ENCODE peak calls at places on chromosomes 16 and 17, in nine cellular contexts. B is lower leg skin; A is AG04449; F is esophagus squamous epithelium; U is PC-3; M is glutamatergic neuron; P is OCI-LY7; Y is psoas muscle; H is CD4-positive, alpha-beta T cell. V is an unnamed sample.

GRCh38 chr16:10678655-10679054 is 16.1 kb downstream of the TEKT5 start:
- DNase-seq in B (peak), A (no peak), F (no peak), U (no peak), M (no peak), P (no peak), Y (no peak), H (no peak), V (no peak)

GRCh38 chr17:231966-232807 is 50.7 kb upstream of the DOC2B start:
- DNase-seq in B (peak), A (no peak), F (no peak), U (no peak), M (no peak), P (peak), Y (no peak), H (no peak), V (no peak)

GRCh38 chr16:57480127-57480753 is 6.1 kb downstream of the DOK4 start:
- DNase-seq in B (no peak), A (no peak), F (no peak), U (no peak), M (no peak), P (no peak), Y (peak), H (no peak), V (no peak)

GRCh38 chr17:7323731-7324437 is 5.3 kb downstream of the NEURL4 start:
- DNase-seq in B (no peak), A (no peak), F (no peak), U (peak), M (peak), P (peak), Y (peak), H (peak), V (no peak)

GRCh38 chr17:82213251-82214011 is 789 bp upstream of the CCDC57 start:
- DNase-seq in B (no peak), A (peak), F (no peak), U (peak), M (peak), P (no peak), Y (peak), H (no peak), V (peak)

GRCh38 chr17:45339646-45340605 is 23.1 kb upstream of the MAP3K14 start:
- DNase-seq in B (peak), A (no peak), F (no peak), U (no peak), M (no peak), P (no peak), Y (no peak), H (no peak), V (no peak)

GRCh38 chr16:82793550-82794244 is 166.9 kb downstream of the CDH13 start:
- DNase-seq in B (peak), A (no peak), F (no peak), U (no peak), M (no peak), P (no peak), Y (no peak), H (no peak), V (no peak)

GRCh38 chr16:87484487-87485331 is 8.1 kb downstream of the ZCCHC14 start:
- DNase-seq in B (no peak), A (no peak), F (no peak), U (no peak), M (no peak), P (no peak), Y (no peak), H (no peak), V (no peak)

GRCh38 chr17:7101531-7101930 is 13.1 kb downstream of the ASGR2 start:
- DNase-seq in B (peak), A (no peak), F (no peak), U (no peak), M (no peak), P (no peak), Y (no peak), H (no peak), V (no peak)

GRCh38 chr17:64183815-64184397 is 54.0 kb upstream of the ERN1 start:
- DNase-seq in B (no peak), A (no peak), F (no peak), U (peak), M (no peak), P (no peak), Y (no peak), H (no peak), V (no peak)

GRCh38 chr16:19860146-19861030 is 24.3 kb downstream of the GPRC5B start:
- DNase-seq in B (no peak), A (no peak), F (no peak), U (peak), M (no peak), P (no peak), Y (no peak), H (no peak), V (no peak)

GRCh38 chr16:70745536-70746025 is 55.4 kb downstream of the VAC14 start:
- DNase-seq in B (no peak), A (no peak), F (no peak), U (no peak), M (no peak), P (no peak), Y (no peak), H (no peak), V (no peak)

GRCh38 chr16:89855986-89856385 is 17.4 kb upstream of the TCF25 start:
- DNase-seq in B (no peak), A (no peak), F (no peak), U (no peak), M (peak), P (no peak), Y (no peak), H (no peak), V (no peak)

GRCh38 chr16:57192146-57192545 is 6.0 kb downstream of the RSPRY1 start:
- DNase-seq in B (no peak), A (no peak), F (no peak), U (no peak), M (no peak), P (no peak), Y (no peak), H (no peak), V (no peak)

GRCh38 chr17:11940904-11941303 is 56.4 kb downstream of the ZNF18 start:
- DNase-seq in B (no peak), A (no peak), F (no peak), U (no peak), M (no peak), P (no peak), Y (no peak), H (no peak), V (peak)

GRCh38 chr17:71970312-71970711 is 150.5 kb upstream of the SOX9 start:
- DNase-seq in B (no peak), A (no peak), F (no peak), U (peak), M (no peak), P (no peak), Y (no peak), H (no peak), V (no peak)

GRCh38 chr16:56985962-56986360 is 3.4 kb upstream of the NLRC5 start:
- DNase-seq in B (no peak), A (no peak), F (no peak), U (no peak), M (no peak), P (no peak), Y (no peak), H (no peak), V (no peak)

GRCh38 chr17:41462705-41463104 is 4.5 kb downstream of the KRT32 start:
- DNase-seq in B (no peak), A (no peak), F (no peak), U (no peak), M (no peak), P (no peak), Y (no peak), H (no peak), V (no peak)

GRCh38 chr16:27302126-27302525 is 11.6 kb upstream of the IL4R start:
- DNase-seq in B (peak), A (no peak), F (no peak), U (no peak), M (no peak), P (no peak), Y (no peak), H (no peak), V (no peak)

GRCh38 chr17:13931752-13932477 is 137.4 kb upstream of the COX10 start:
- DNase-seq in B (peak), A (peak), F (peak), U (peak), M (peak), P (peak), Y (peak), H (no peak), V (no peak)

GRCh38 chr17:83110755-83111154 is 31.3 kb downstream of the METRNL start:
- DNase-seq in B (no peak), A (no peak), F (no peak), U (no peak), M (no peak), P (no peak), Y (no peak), H (no peak), V (no peak)

GRCh38 chr16:64144612-64145011 is 977.3 kb downstream of the CDH11 start:
- DNase-seq in B (no peak), A (no peak), F (no peak), U (no peak), M (no peak), P (no peak), Y (no peak), H (no peak), V (no peak)

GRCh38 chr16:57029161-57030160 is 40.1 kb downstream of the NLRC5 start:
- DNase-seq in B (no peak), A (no peak), F (no peak), U (peak), M (no peak), P (no peak), Y (no peak), H (no peak), V (no peak)

GRCh38 chr17:35084987-35085386 is 21.5 kb upstream of the RFFL start:
- DNase-seq in B (no peak), A (no peak), F (no peak), U (peak), M (no peak), P (no peak), Y (no peak), H (no peak), V (no peak)

GRCh38 chr17:43645765-43646481 is 15.8 kb downstream of the MEOX1 start:
- DNase-seq in B (peak), A (no peak), F (no peak), U (peak), M (peak), P (no peak), Y (peak), H (no peak), V (no peak)

GRCh38 chr17:79171152-79171551 is 96.5 kb downstream of the ENGASE start:
- DNase-seq in B (no peak), A (no peak), F (no peak), U (no peak), M (no peak), P (no peak), Y (no peak), H (no peak), V (no peak)

GRCh38 chr17:79167486-79167885 is 92.9 kb downstream of the ENGASE start:
- DNase-seq in B (no peak), A (no peak), F (no peak), U (no peak), M (no peak), P (no peak), Y (no peak), H (no peak), V (no peak)

GRCh38 chr17:79169861-79170260 is 95.2 kb downstream of the ENGASE start:
- DNase-seq in B (no peak), A (no peak), F (no peak), U (no peak), M (no peak), P (no peak), Y (no peak), H (no peak), V (no peak)

GRCh38 chr17:79169366-79169765 is 94.7 kb downstream of the ENGASE start:
- DNase-seq in B (no peak), A (no peak), F (no peak), U (no peak), M (no peak), P (no peak), Y (no peak), H (no peak), V (no peak)

DNA sequence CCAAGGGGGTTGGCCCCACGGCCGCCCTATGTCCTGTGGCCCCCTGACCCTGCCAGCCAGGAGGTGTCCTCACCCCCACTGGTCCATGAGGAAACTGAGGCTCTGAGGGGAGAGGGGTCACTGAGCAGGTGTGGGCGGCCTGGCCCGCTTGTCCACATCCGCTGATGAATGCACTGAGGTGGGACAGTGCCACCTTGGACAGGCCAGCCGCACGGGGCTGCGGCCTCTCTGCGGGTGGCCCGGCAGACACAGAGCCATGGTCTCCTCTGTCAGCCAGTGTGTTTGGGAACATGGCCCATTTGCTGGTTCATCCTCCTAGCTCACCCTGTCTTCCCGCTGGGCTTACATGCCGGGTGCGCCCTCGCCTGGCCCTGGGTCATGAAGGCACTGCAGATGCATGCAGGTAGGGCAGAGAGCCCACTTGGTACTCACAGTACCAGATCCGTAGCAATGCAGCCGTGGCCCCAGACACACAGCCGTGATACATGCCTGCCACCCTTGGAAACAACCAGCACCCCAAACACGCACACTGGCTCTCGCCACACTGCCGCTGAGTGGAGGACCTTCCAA is 93.9 kb downstream of the ENGASE start:
- DNase-seq in B (no peak), A (no peak), F (no peak), U (peak), M (no peak), P (no peak), Y (no peak), H (no peak), V (no peak)
- TF ChIP-seq CTCF in B (no peak), A (peak), F (no peak), U (peak), M (no peak), P (no peak), Y (no peak), H (no peak), V (no peak)

DNA sequence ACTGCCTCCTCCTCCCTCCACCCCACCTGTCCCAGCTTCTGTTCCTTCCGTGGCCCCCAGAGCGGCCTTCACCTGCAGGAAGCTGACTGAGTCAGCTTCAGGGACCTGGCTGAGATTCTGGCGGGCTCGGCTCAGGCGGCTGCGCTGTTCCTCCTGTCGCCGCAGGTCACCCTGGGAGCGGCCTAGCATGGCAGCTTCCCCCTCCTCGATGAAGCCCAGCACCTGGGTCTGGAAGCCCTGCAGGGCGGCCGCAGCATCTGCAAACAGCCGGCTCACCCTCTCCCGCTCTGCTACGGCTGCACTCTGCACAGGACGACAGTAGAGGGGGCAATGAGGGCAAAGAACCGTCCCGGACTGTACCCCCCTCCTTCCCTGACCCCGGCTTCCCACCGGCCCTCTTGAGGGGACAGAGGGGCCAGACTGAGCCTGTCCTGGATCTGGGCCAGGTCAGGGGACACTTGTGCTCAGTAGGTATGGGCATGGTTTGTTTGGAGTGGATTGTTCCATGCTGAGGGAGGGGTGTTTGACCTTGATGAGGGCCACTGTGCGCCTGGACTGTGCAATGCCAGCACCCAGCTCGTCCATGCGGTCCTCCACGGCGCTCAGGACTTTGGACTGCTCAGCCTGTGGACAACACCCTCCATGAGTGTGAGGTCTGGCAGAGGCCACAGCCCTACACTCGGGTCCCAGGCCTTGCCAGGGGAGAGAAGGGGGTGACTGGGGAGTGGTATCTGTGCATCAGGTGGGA is 2.0 kb downstream of the TRIM47 start:
- DNase-seq in B (peak), A (no peak), F (no peak), U (peak), M (peak), P (peak), Y (peak), H (peak), V (no peak)
- TF ChIP-seq CTCF in B (peak), A (peak), F (peak), U (peak), M (peak), P (peak), Y (no peak), H (peak), V (no peak)

GRCh38 chr17:56231693-56232092 is 78.4 kb downstream of the ANKFN1 start:
- DNase-seq in B (no peak), A (no peak), F (no peak), U (no peak), M (no peak), P (no peak), Y (no peak), H (no peak), V (no peak)
- TF ChIP-seq CTCF in B (no peak), A (no peak), F (no peak), U (peak), M (no peak), P (no peak), Y (no peak), H (no peak), V (no peak)

DNA sequence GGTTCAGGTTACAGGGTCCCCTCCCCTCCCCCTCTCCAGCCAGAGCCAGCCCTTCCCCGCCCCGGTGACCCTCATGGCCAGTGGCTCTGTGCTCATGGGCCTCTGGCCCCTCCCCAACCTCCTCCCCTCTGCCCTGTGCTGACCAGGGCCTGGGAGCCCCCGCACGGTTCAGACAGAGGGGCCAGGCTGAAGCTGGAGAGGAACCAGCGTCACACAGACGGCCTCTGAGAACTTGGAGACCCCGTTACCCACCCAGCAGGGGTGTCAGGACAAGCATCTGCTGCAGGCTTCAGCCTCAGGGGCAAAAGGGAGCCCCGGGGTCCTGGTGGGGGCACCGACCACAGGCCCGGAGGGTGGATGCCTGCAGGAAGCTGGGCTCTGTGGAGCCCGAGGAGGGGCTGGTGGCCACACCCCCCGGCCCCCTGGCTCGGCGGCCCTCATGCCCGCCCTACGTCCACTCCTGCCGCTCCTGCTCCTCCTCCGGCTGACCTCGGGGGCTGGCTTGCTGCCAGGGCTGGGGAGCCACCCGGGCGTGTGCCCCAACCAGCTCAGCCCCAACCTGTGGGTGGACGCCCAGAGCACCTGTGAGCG is at the start of gene WFIKKN1:
- DNase-seq in B (no peak), A (no peak), F (no peak), U (no peak), M (peak), P (no peak), Y (peak), H (no peak), V (peak)
- TF ChIP-seq CTCF in B (no peak), A (no peak), F (no peak), U (no peak), M (no peak), P (no peak), Y (no peak), H (no peak), V (no peak)